ENCODE peak calls at places on chromosomes 11 and 22, in six cellular contexts. X is mammary epithelial cell; O is germinal center; G is activated CD4-positive, alpha-beta T cell treated with anti-CD3 and anti-CD28 coated beads, Interleukin-2, amount 50 U/mL, for 4 hours; Q is Ammon's horn; Y is COR-L47. E is an unnamed sample.

GRCh38 chr11:69674267-69674885 is 777 bp downstream of the LTO1 start:
- DNase-seq in G (peak), O (no peak), X (peak), Y (peak), Q (no peak), E (no peak)

GRCh38 chr11:45209904-45210699 is 63.7 kb downstream of the PRDM11 start:
- DNase-seq in G (no peak), O (peak), Y (no peak), Q (peak), X (no peak), E (no peak)

GRCh38 chr11:108500169-108500568 is 2.0 kb upstream of the POGLUT3 start:
- DNase-seq in O (no peak), G (no peak), Q (no peak), Y (no peak), X (no peak), E (no peak)

GRCh38 chr11:1042626-1043562 is 6.4 kb upstream of the MUC6 start:
- DNase-seq in O (no peak), X (no peak), Y (no peak), Q (no peak), G (no peak), E (no peak)

GRCh38 chr11:8867035-8867434 is 44.0 kb upstream of the AKIP1 start:
- DNase-seq in O (no peak), Q (no peak), G (no peak), Y (no peak), X (peak), E (no peak)

GRCh38 chr11:69560141-69560790 is 78.8 kb downstream of the LINC01488 start:
- DNase-seq in Q (no peak), G (no peak), Y (no peak), O (no peak), X (no peak), E (no peak)

GRCh38 chr22:36423461-36424404 is 36.0 kb upstream of the MYH9 start:
- DNase-seq in Y (no peak), O (no peak), X (no peak), G (no peak), Q (no peak), E (no peak)

GRCh38 chr11:5923789-5924188 is 18.3 kb upstream of the OR56A3 start:
- DNase-seq in Q (no peak), O (no peak), G (no peak), X (peak), Y (no peak), E (no peak)

GRCh38 chr11:94956963-94957362 is 16.4 kb downstream of the CWC15 start:
- DNase-seq in O (no peak), G (no peak), Q (no peak), X (peak), Y (no peak), E (no peak)

GRCh38 chr11:129620705-129621104 is 194.9 kb upstream of the TMEM45B start:
- DNase-seq in G (no peak), Q (no peak), Y (no peak), X (peak), O (no peak), E (no peak)

GRCh38 chr22:39958916-39959639 is 1.1 kb upstream of the TMA7B start:
- DNase-seq in O (no peak), X (no peak), G (no peak), Y (no peak), Q (no peak), E (no peak)

GRCh38 chr11:82906236-82906635 is 4.7 kb downstream of the DDIAS start:
- DNase-seq in Y (peak), G (no peak), Q (peak), X (peak), O (no peak), E (peak)

GRCh38 chr22:35524966-35525686 is 15.5 kb upstream of the RASD2 start:
- DNase-seq in Q (peak), X (no peak), G (no peak), O (no peak), Y (peak), E (no peak)

GRCh38 chr22:29799217-29799680 is 32.1 kb downstream of the UQCR10 start:
- DNase-seq in Q (peak), Y (no peak), X (peak), O (no peak), G (no peak), E (no peak)

GRCh38 chr22:36577019-36577418 is 48.1 kb upstream of the EIF3D start:
- DNase-seq in O (no peak), Q (no peak), G (no peak), Y (no peak), X (peak), E (no peak)

GRCh38 chr11:12418019-12418611 is 40.7 kb downstream of the PARVA start:
- DNase-seq in Y (no peak), O (no peak), X (peak), Q (no peak), G (no peak), E (no peak)

GRCh38 chr11:100855466-100856067 is 168.5 kb downstream of the ARHGAP42 start:
- DNase-seq in X (peak), Y (peak), G (no peak), Q (peak), O (peak), E (peak)

GRCh38 chr22:49512471-49512870 is 315.2 kb downstream of the BRD1 start:
- DNase-seq in G (no peak), X (no peak), O (no peak), Q (no peak), Y (peak), E (no peak)

GRCh38 chr11:83002047-83002446 is 69.7 kb downstream of the RAB30 start:
- DNase-seq in X (peak), G (peak), Q (no peak), O (no peak), Y (no peak), E (no peak)

GRCh38 chr11:76782526-76783293 is 446 bp upstream of the TSKU start:
- DNase-seq in X (peak), O (peak), Y (peak), G (no peak), Q (peak), E (peak)

GRCh38 chr11:43810929-43811596 is 69.6 kb upstream of the ALKBH3 start:
- DNase-seq in O (no peak), X (no peak), Q (peak), Y (no peak), G (no peak), E (no peak)

GRCh38 chr22:21568207-21569075 is 927 bp downstream of the UBE2L3 start:
- DNase-seq in G (peak), O (no peak), Y (no peak), X (no peak), Q (no peak), E (peak)

GRCh38 chr11:123457187-123457770 is 27.2 kb downstream of the GRAMD1B start:
- DNase-seq in G (no peak), Y (no peak), X (no peak), O (no peak), Q (peak), E (no peak)

GRCh38 chr22:33242078-33242477 is 183.9 kb upstream of the SYN3 start:
- DNase-seq in X (peak), G (no peak), Y (no peak), O (no peak), Q (no peak), E (no peak)

GRCh38 chr22:39522567-39523300 is 2.4 kb downstream of the ATF4 start:
- DNase-seq in G (no peak), O (no peak), Y (no peak), X (peak), Q (peak), E (no peak)

GRCh38 chr11:132531921-132532320 is 1000.4 kb downstream of the OPCML start:
- DNase-seq in G (no peak), O (no peak), X (no peak), Y (no peak), Q (no peak), E (no peak)

GRCh38 chr22:44403166-44403565 is 90.4 kb upstream of the SHISAL1 start:
- DNase-seq in O (no peak), Q (no peak), Y (no peak), G (no peak), X (no peak), E (no peak)

GRCh38 chr11:100684101-100685065 is 2.7 kb upstream of the ARHGAP42 start:
- DNase-seq in X (peak), G (no peak), Y (no peak), O (no peak), Q (no peak), E (peak)

GRCh38 chr11:108923413-108923812 is 258.5 kb downstream of the DDX10 start:
- DNase-seq in Q (no peak), X (no peak), Y (no peak), G (no peak), O (no peak), E (no peak)

GRCh38 chr11:69310934-69311766 is 17.2 kb downstream of the MYEOV start:
- DNase-seq in Y (no peak), G (no peak), Q (no peak), X (peak), O (no peak), E (no peak)

GRCh38 chr22:44024288-44024908 is at the start of gene PARVB:
- DNase-seq in O (peak), X (no peak), Q (no peak), G (no peak), Y (no peak), E (peak)

GRCh38 chr11:10599388-10600175 is 31.1 kb upstream of the LYVE1 start:
- DNase-seq in Y (no peak), Q (no peak), G (no peak), X (no peak), O (no peak), E (no peak)

GRCh38 chr22:19393704-19394103 is 37.8 kb downstream of the HIRA start:
- DNase-seq in O (no peak), G (no peak), X (no peak), Y (no peak), Q (no peak), E (no peak)

GRCh38 chr11:16786131-16786530 is 47.7 kb downstream of the C11orf58 start:
- DNase-seq in Q (no peak), O (no peak), Y (no peak), X (no peak), G (no peak), E (no peak)